ENCODE peak calls at places on chromosomes 12 and 14, in eight cellular contexts. O, N, U, Q, C, G, J and I are unnamed samples.

GRCh38 chr14:95217391-95217900 is 60.1 kb upstream of the DICER1 start:
- DNase-seq in O (no peak), N (no peak), U (no peak), Q (no peak), C (no peak), G (no peak), J (no peak), I (no peak)

GRCh38 chr12:53207042-53207441 is at the start of gene ITGB7:
- DNase-seq in O (no peak), N (no peak), U (no peak), Q (no peak), C (no peak), G (no peak), J (no peak), I (no peak)

GRCh38 chr14:25150401-25150800 is 100.5 kb upstream of the STXBP6 start:
- DNase-seq in O (peak; percentile 58), N (no peak), U (no peak), Q (no peak), C (no peak), G (no peak), J (no peak), I (peak; percentile 64)

GRCh38 chr12:24360057-24360456 is 410.6 kb upstream of the SOX5 start:
- DNase-seq in O (no peak), N (no peak), U (no peak), Q (peak; percentile 45), C (no peak), G (no peak), J (no peak), I (no peak)

GRCh38 chr12:111411187-111411764 is 5.6 kb downstream of the SH2B3 start:
- DNase-seq in O (no peak), N (no peak), U (no peak), Q (peak; percentile 58), C (peak; percentile 50), G (no peak), J (no peak), I (no peak)

GRCh38 chr14:34874386-34875030 is 652 bp downstream of the BAZ1A start:
- DNase-seq in O (peak; percentile 11), N (peak; percentile 42), U (peak; percentile 72), Q (peak; percentile 67), C (peak; percentile 88), G (peak; percentile 39), J (peak; percentile 52), I (peak; percentile 79)

GRCh38 chr14:88597038-88597437 is 34.2 kb downstream of the ZC3H14 start:
- DNase-seq in O (no peak), N (no peak), U (no peak), Q (no peak), C (no peak), G (no peak), J (no peak), I (no peak)

GRCh38 chr14:23568600-23569310 is 1.2 kb upstream of the AP1G2 start:
- DNase-seq in O (no peak), N (no peak), U (peak; percentile 59), Q (peak; percentile 24), C (peak; percentile 65), G (no peak), J (no peak), I (peak; percentile 28)

GRCh38 chr12:51922762-51923505 is 15.6 kb downstream of the ACVRL1 start:
- DNase-seq in O (peak; percentile 20), N (no peak), U (no peak), Q (peak; percentile 85), C (no peak), G (no peak), J (no peak), I (peak; percentile 57)

GRCh38 chr12:121809712-121810116 is 5.9 kb downstream of the SETD1B start:
- DNase-seq in O (no peak), N (no peak), U (no peak), Q (no peak), C (no peak), G (peak; percentile 16), J (no peak), I (no peak)

GRCh38 chr14:62378057-62378456 is 615.8 kb downstream of the SNAPC1 start:
- DNase-seq in O (no peak), N (no peak), U (no peak), Q (no peak), C (no peak), G (no peak), J (no peak), I (no peak)

GRCh38 chr12:127389923-127390322 is 877.0 kb upstream of the TMEM132C start:
- DNase-seq in O (peak; percentile 87), N (no peak), U (peak; percentile 86), Q (peak; percentile 55), C (peak; percentile 72), G (no peak), J (no peak), I (peak; percentile 81)

GRCh38 chr14:55398679-55399078 is 13.0 kb downstream of the ATG14 start:
- DNase-seq in O (peak; percentile 96), N (no peak), U (no peak), Q (peak; percentile 94), C (no peak), G (peak; percentile 44), J (no peak), I (peak; percentile 92)

GRCh38 chr12:49553512-49554088 is 14.3 kb downstream of the MCRS1 start:
- DNase-seq in O (no peak), N (no peak), U (no peak), Q (peak; percentile 17), C (peak; percentile 64), G (no peak), J (no peak), I (no peak)

GRCh38 chr14:68548194-68549056 is 244.4 kb downstream of the ZFP36L1 start:
- DNase-seq in O (peak; percentile 99), N (peak; percentile 87), U (peak; percentile 32), Q (peak; percentile 99), C (peak; percentile 68), G (peak; percentile 95), J (peak; percentile 48), I (peak; percentile 97)

GRCh38 chr14:68551045-68551683 is 241.7 kb downstream of the ZFP36L1 start:
- DNase-seq in O (no peak), N (no peak), U (peak; percentile 45), Q (peak; percentile 55), C (no peak), G (no peak), J (no peak), I (peak; percentile 29)

GRCh38 chr14:68547305-68548193 is 245.3 kb downstream of the ZFP36L1 start:
- DNase-seq in O (peak; percentile 89), N (no peak), U (no peak), Q (peak; percentile 98), C (no peak), G (peak; percentile 75), J (no peak), I (peak; percentile 88)

GRCh38 chr14:68549966-68550705 is 242.7 kb downstream of the ZFP36L1 start:
- DNase-seq in O (no peak), N (no peak), U (no peak), Q (peak; percentile 85), C (no peak), G (no peak), J (no peak), I (peak; percentile 66)

GRCh38 chr14:68549057-68549421 is 243.8 kb downstream of the ZFP36L1 start:
- DNase-seq in O (peak; percentile 84), N (no peak), U (no peak), Q (peak; percentile 96), C (no peak), G (peak; percentile 57), J (no peak), I (peak; percentile 79)
- H3K4me1 ChIP-seq in O (peaks cover 46% of the 10 kb centered on the region), N (peaks cover 83% of the 10 kb centered on the region), U (peaks cover 27% of the 10 kb centered on the region), Q (peaks cover 33% of the 10 kb centered on the region), C (peaks cover 34% of the 10 kb centered on the region), G (peaks cover 38% of the 10 kb centered on the region), J (peaks cover 17% of the 10 kb centered on the region), I (peaks cover 81% of the 10 kb centered on the region)

DNA sequence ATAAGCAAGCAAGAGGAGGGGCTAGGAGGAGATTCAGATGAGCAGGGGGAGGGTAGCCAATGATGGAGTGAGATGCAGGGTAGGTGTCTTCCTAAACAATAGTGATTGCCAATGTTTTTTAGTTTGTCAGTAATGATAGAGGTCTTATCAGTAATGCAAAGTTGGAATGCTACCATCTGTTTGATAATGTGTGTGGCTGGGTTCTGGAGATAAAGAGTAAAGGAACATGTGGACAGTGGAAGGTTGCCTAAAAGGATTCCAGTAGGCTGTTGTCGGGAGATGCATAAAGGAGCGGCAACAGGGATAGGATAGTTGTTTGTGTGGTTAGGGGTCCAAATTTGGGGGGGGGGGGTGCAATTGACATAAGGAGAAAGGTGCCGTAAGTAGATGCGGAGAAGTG is 52.5 kb downstream of the TESPA1 start:
- DNase-seq in O (no peak), N (no peak), U (no peak), Q (no peak), C (no peak), G (no peak), J (no peak), I (no peak)
- H3K4me1 ChIP-seq in O (peaks cover 10% of the 10 kb centered on the region), N (no peaks in the 10 kb centered on the region), U (no peaks in the 10 kb centered on the region), Q (no peaks in the 10 kb centered on the region), C (no peaks in the 10 kb centered on the region), G (no peaks in the 10 kb centered on the region), J (no peaks in the 10 kb centered on the region), I (peaks cover 8% of the 10 kb centered on the region)

GRCh38 chr14:92646952-92647461 is 101.4 kb downstream of the LGMN start:
- DNase-seq in O (peak; percentile 91), N (no peak), U (peak; percentile 32), Q (peak; percentile 82), C (no peak), G (no peak), J (no peak), I (peak; percentile 78)

GRCh38 chr14:92644166-92644565 is 104.3 kb downstream of the LGMN start:
- DNase-seq in O (peak; percentile 60), N (no peak), U (no peak), Q (peak; percentile 76), C (no peak), G (no peak), J (no peak), I (no peak)

GRCh38 chr14:92644601-92645515 is 103.6 kb downstream of the LGMN start:
- DNase-seq in O (no peak), N (no peak), U (no peak), Q (no peak), C (no peak), G (no peak), J (no peak), I (no peak)

GRCh38 chr14:92647499-92648279 is 100.7 kb downstream of the LGMN start:
- DNase-seq in O (no peak), N (no peak), U (no peak), Q (peak; percentile 53), C (no peak), G (no peak), J (no peak), I (peak; percentile 44)

DNA sequence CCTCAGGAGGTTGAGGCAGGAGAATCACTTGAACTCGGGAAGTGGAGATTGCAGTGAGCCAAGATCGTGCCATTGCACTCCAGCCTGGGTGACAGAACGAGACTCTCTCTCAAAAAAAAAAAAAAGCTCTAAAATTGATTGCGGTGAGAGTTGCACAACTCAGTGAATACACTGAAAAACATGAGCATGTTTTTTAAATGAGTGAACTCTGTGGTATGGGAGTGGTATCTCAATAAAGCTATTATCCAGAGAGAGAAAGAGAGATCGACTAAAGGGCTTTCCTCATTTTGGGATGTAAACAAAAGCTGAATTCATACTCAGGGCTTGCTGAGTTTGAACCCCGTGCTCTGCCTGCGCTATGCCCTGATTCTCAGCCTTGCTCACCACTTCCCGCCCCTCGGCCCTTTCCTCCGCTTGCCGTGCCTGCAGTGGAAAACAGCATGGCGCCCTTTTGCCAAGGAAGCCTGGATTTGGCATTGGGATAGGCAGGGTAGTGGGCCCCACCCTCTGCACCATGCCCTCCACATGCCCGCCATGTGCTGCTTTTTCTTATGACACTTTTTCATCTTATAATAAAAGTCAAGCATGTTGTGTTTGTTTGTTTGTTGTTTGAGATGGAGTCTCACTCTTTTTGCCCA is 102.5 kb downstream of the LGMN start:
- DNase-seq in O (peak; percentile 85), N (no peak), U (no peak), Q (peak; percentile 81), C (no peak), G (no peak), J (no peak), I (peak; percentile 86)
- H3K4me1 ChIP-seq in O (peaks cover 26% of the 10 kb centered on the region), N (peaks cover 25% of the 10 kb centered on the region), U (peaks cover 7% of the 10 kb centered on the region), Q (peaks cover 25% of the 10 kb centered on the region), C (no peaks in the 10 kb centered on the region), G (no peaks in the 10 kb centered on the region), J (no peaks in the 10 kb centered on the region), I (peaks cover 62% of the 10 kb centered on the region)

GRCh38 chr14:103541494-103541943 is 12.5 kb downstream of the TRMT61A start:
- DNase-seq in O (no peak), N (no peak), U (no peak), Q (no peak), C (no peak), G (no peak), J (peak; percentile 26), I (no peak)
- H3K4me1 ChIP-seq in O (peaks cover 28% of the 10 kb centered on the region), N (peaks cover 82% of the 10 kb centered on the region), U (peaks cover 6% of the 10 kb centered on the region), Q (peaks cover 60% of the 10 kb centered on the region), C (peaks cover 45% of the 10 kb centered on the region), G (peaks cover 29% of the 10 kb centered on the region), J (peaks cover 3% of the 10 kb centered on the region), I (peaks cover 79% of the 10 kb centered on the region)